ENCODE peak calls at places on chromosomes 3 and 15, in eight cellular contexts. S, T, Q, M, P, X, O and R are unnamed samples.
A peak's percentile ranks its signal among the peaks of the same experiment; 100 is the strongest.

GRCh38 chr3:194255252-194256039 is 95.7 kb downstream of the CPN2 start:
- DNase-seq in S (no peak), M (peak; percentile 20), P (no peak), Q (no peak), X (no peak), O (peak; percentile 32), T (no peak), R (peak; percentile 37)

GRCh38 chr15:78621810-78622402 is 1.1 kb upstream of the CHRNA3 start:
- DNase-seq in X (no peak), S (no peak), P (no peak), O (no peak), T (no peak), Q (no peak), M (no peak), R (no peak)

GRCh38 chr3:184742676-184743135 is 30.8 kb upstream of the MAGEF1 start:
- DNase-seq in P (no peak), X (no peak), T (no peak), M (no peak), Q (no peak), O (no peak), S (no peak), R (no peak)

GRCh38 chr3:11532865-11533490 is 110.7 kb downstream of the VGLL4 start:
- DNase-seq in P (no peak), O (no peak), M (no peak), S (no peak), X (no peak), Q (no peak), T (peak; percentile 61), R (no peak)

GRCh38 chr3:123104550-123104949 is 37.7 kb downstream of the PDIA5 start:
- DNase-seq in T (peak; percentile 34), S (no peak), X (no peak), P (no peak), M (no peak), O (no peak), Q (peak; percentile 59), R (no peak)

GRCh38 chr3:3802021-3802420 is 2.8 kb downstream of the LRRN1 start:
- DNase-seq in S (no peak), X (no peak), T (no peak), M (no peak), O (no peak), Q (no peak), P (no peak), R (no peak)

GRCh38 chr15:78212546-78213424 is 21.6 kb downstream of the ACSBG1 start:
- DNase-seq in S (no peak), T (peak; percentile 40), P (no peak), M (no peak), Q (peak; percentile 91), O (no peak), X (no peak), R (peak; percentile 73)

GRCh38 chr15:96327155-96327741 is 3.3 kb upstream of the NR2F2 start:
- DNase-seq in Q (no peak), S (no peak), P (no peak), X (peak; percentile 57), O (no peak), M (no peak), T (peak; percentile 75), R (peak; percentile 31)

GRCh38 chr3:38602576-38603250 is 46.8 kb downstream of the SCN5A start:
- DNase-seq in Q (no peak), T (no peak), P (no peak), S (no peak), O (no peak), X (no peak), M (no peak), R (no peak)

GRCh38 chr3:23611737-23612295 is 193.9 kb upstream of the UBE2E1 start:
- DNase-seq in T (peak; percentile 33), O (no peak), P (no peak), S (no peak), M (no peak), Q (peak; percentile 38), X (peak; percentile 48), R (no peak)

GRCh38 chr3:185257334-185257733 is 3.5 kb upstream of the EHHADH start:
- DNase-seq in X (no peak), M (no peak), P (no peak), O (no peak), S (no peak), T (no peak), Q (no peak), R (no peak)

GRCh38 chr3:7146529-7146928 is 285.6 kb downstream of the GRM7 start:
- DNase-seq in P (no peak), T (no peak), X (no peak), S (no peak), Q (no peak), O (no peak), M (no peak), R (no peak)